ENCODE peak calls at places on chromosome 20, in four cellular contexts. S, F, V and Y are unnamed samples. For H3K9me3 and H3K36me3, the result is how much of the 10 kb centered on the place peaks cover.

GRCh38 chr20:59839372-59839771 is 94.1 kb downstream of the SYCP2 start:
- DNase-seq in V (no peak), F (no peak), S (no peak), Y (no peak)

GRCh38 chr20:59690976-59691375 is 86.6 kb downstream of the PHACTR3 start:
- DNase-seq in S (no peak), F (no peak), V (no peak), Y (no peak)

GRCh38 chr20:1187605-1188171 is 2.9 kb upstream of the TMEM74B start:
- DNase-seq in S (no peak), F (peak), V (no peak), Y (no peak)

GRCh38 chr20:49483706-49484101 is 1.2 kb upstream of the KCNB1 start:
- DNase-seq in S (no peak), F (no peak), V (peak), Y (no peak)

GRCh38 chr20:63739129-63740069 is at the start of gene SLC2A4RG:
- DNase-seq in S (peak), F (peak), V (peak), Y (peak)

GRCh38 chr20:64083380-64084208 is 604 bp downstream of the LKAAEAR1 start:
- DNase-seq in F (no peak), S (peak), V (peak), Y (peak)

GRCh38 chr20:20820104-20820503 is 107.7 kb upstream of the RALGAPA2 start:
- DNase-seq in V (peak), F (peak), S (no peak), Y (no peak)

GRCh38 chr20:59308493-59309201 is 8.2 kb downstream of the EDN3 start:
- DNase-seq in V (peak), S (no peak), F (peak), Y (no peak)

GRCh38 chr20:62252342-62252966 is 14.1 kb downstream of the OSBPL2 start:
- DNase-seq in V (no peak), F (peak), S (no peak), Y (no peak)

GRCh38 chr20:23270427-23270911 is 80.1 kb upstream of the NXT1 start:
- DNase-seq in V (no peak), S (no peak), F (no peak), Y (no peak)

GRCh38 chr20:48284837-48285236 is 499.6 kb upstream of the SULF2 start:
- DNase-seq in F (no peak), V (no peak), S (no peak), Y (no peak)

GRCh38 chr20:39568090-39568489 is 605.9 kb downstream of the DHX35 start:
- DNase-seq in V (no peak), S (no peak), F (no peak), Y (no peak)

GRCh38 chr20:59235226-59235625 is 65.2 kb upstream of the EDN3 start:
- DNase-seq in V (no peak), F (no peak), S (no peak), Y (no peak)

GRCh38 chr20:5596401-5597193 is 153.6 kb upstream of the SHLD1 start:
- DNase-seq in V (no peak), S (no peak), F (no peak), Y (no peak)

GRCh38 chr20:39897058-39897457 is 792.0 kb downstream of the MAFB start:
- DNase-seq in V (no peak), S (no peak), F (no peak), Y (no peak)

DNA sequence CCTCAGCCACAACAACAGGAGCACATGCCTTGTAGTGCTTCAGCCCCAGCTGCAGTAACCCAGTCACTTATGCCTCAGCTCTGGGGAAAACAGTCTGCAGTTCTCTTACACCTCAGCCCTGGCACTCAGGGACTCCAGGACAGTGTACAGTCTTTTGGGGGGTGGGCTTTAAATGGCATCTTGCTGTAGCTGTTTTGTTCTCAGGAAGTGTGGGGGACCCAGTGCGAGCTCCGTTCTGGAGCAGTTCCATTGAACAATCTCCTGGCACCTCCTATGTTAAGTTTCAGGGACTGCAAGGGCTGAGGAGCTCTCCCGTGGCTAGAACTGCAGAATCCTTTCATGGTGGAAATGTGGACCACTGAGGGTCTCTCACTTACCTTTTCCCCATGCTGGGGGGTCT is 55.2 kb downstream of the PLCG1 start:
- DNase-seq in F (no peak), S (no peak), V (no peak), Y (no peak)
- H3K9me3 ChIP-seq in F (under half), S (under half), V (under half), Y (under half)

GRCh38 chr20:4549711-4550259 is 171.9 kb upstream of the PRND start:
- DNase-seq in V (no peak), F (no peak), S (no peak), Y (no peak)
- H3K36me3 ChIP-seq in V (under half), F (under half), S (under half), Y (under half)

GRCh38 chr20:29298271-29298590 is 1959.2 kb upstream of the DEFB115 start:
- DNase-seq in V (no peak), S (no peak), F (no peak), Y (no peak)

GRCh38 chr20:29298759-29299613 is 1958.5 kb upstream of the DEFB115 start:
- DNase-seq in S (no peak), V (no peak), F (no peak), Y (no peak)

GRCh38 chr20:29297411-29298270 is 1959.8 kb upstream of the DEFB115 start:
- DNase-seq in F (no peak), V (no peak), S (no peak), Y (no peak)

GRCh38 chr20:29299811-29300578 is 1957.5 kb upstream of the DEFB115 start:
- DNase-seq in S (no peak), F (no peak), V (no peak), Y (no peak)

DNA sequence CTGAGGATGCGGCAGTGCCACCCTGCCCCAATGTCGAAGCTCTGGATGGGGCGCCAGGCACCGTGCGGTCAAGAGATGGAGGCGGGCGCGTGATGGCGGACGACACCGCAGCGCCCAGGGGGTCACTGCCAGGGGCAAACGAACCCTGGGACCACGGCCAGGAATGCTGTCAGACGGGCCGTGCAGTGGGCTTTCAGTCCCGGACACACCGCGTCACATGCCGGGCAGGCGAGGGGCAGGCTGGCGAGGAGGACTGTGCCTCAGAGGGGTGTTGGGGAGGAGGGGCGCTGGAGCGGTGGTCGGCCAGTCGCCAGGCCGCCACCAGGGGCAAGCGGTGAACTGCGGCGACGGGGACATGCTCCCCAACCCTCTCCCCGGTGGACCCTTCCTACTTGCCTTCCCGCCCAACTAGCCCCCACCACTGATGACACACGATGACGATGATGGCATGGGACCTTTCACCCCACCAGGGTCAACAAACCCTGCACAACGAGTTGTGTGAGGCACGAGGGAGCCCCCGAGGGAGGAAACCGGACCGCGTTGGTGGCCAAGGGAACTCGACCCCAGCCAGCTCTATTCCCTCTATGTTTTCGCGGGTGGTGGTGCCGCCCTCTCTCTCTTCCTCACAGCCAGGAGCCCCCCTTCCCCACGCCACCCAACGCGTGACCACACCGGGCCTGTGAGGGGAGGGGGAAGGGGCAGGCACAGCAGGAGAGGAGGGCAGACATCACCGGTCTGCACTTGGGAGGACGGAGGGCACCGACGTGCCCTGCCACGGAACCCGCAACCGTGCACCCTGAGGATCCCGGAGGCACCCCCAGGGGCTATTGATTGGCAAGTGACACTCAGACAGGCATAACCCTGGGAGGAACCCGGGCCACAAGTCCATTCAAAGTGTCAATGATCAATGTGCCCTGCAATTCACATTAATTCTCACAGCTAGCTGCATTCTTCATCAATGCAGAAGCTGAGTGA is 1960.9 kb upstream of the DEFB115 start:
- DNase-seq in V (no peak), S (no peak), F (no peak), Y (no peak)
- H3K9me3 ChIP-seq in V (under half), S (half or more), F (under half), Y (under half)

GRCh38 chr20:2507875-2508630 is 662 bp downstream of the ZNF343 start:
- DNase-seq in V (no peak), F (peak), S (peak), Y (no peak)

GRCh38 chr20:2509468-2509781 is 710 bp upstream of the ZNF343 start:
- DNase-seq in V (no peak), F (no peak), S (no peak), Y (no peak)

GRCh38 chr20:2507464-2507863 is 1.3 kb downstream of the ZNF343 start:
- DNase-seq in S (no peak), V (no peak), F (no peak), Y (no peak)

GRCh38 chr20:2509794-2510193 is 1.1 kb upstream of the ZNF343 start:
- DNase-seq in V (no peak), S (no peak), F (no peak), Y (no peak)

DNA sequence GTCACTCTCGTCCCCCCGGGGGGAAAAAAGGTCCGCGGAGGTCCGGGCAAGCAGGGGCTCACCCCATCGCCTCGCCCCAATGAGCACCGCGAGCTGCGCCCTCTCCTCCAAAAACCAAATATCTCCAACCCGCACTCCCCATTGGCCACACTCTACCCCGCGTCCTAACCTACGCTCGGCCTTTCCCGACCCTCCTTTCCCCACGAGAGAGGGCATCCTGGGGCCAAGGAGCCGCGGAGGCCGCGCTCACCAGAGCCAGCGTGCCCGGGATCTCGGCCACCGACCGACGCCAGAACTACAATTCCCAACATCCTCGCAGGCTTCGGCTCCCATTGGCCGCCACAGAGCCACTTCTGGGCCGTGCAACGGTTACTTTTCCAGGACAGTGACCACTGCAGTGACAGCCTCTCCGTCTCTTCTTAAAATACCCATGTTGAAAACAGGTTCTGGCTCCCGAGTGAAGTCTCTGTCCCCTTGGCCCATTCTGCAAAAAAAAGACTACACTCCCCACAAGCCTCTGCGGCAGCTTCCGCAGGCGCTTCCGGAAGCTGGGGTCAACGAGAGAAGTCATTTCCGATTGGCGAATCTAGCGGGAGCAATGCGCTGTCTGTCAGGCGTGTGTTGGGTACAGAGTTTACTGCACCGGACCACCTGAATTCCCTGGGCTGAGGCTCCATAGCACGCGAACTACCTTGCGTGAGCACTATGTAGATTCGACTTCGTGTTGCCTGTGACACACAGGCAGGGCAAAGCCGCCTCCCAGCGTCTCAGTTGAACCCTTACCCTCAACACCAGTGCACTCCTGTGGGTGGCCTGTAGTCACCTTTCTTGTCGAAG is at the start of gene ZNF343:
- DNase-seq in V (peak), S (peak), F (peak), Y (peak)
- H3K36me3 ChIP-seq in V (under half), S (under half), F (under half), Y (under half)

DNA sequence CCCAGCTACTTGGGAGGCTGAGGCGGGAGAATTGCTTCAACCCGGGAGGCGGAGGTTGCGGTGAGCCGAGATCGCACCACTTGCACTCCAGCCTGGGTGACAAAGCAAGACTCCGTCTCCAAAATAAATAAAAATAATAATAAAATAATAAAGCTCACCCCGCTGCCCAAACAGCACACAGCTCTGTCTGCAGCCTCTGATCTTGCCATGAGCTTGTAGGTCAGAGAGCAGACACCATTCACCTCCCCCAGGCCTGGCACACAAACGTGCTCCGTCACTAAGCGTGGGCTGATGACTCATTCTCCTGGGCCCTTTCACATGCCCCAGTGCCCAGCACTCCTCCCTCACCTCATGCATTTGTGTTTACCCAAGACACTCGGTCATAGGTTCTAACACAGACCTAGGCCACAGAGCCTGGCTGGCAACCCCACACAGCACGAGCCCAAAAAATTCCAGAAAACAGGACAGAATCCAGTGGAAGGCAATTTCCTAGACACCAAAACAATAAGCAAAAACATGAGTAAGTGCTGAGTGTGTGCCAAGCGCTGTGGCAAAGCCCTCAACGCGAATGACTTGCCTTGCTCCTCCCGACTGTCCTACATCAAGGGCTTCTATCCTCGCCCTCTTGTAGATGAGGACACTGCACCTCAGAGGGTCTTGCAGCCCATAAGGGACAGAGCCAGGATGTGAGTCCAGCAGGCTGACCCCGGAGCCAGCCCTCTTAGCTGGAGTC is 18.0 kb downstream of the ATP9A start:
- DNase-seq in V (peak), F (peak), S (peak), Y (peak)
- H3K9me3 ChIP-seq in V (under half), F (under half), S (under half), Y (under half)

GRCh38 chr20:47223896-47224295 is 132.6 kb downstream of the ZMYND8 start:
- DNase-seq in F (no peak), S (no peak), V (no peak), Y (no peak)

GRCh38 chr20:47224300-47224791 is 132.2 kb downstream of the ZMYND8 start:
- DNase-seq in S (no peak), F (no peak), V (no peak), Y (no peak)

GRCh38 chr20:47222728-47223127 is 133.8 kb downstream of the ZMYND8 start:
- DNase-seq in F (no peak), V (no peak), S (no peak), Y (no peak)

GRCh38 chr20:47220161-47220582 is 136.3 kb downstream of the ZMYND8 start:
- DNase-seq in S (no peak), F (peak), V (peak), Y (no peak)

GRCh38 chr20:47221036-47221625 is 135.4 kb downstream of the ZMYND8 start:
- DNase-seq in S (no peak), F (no peak), V (no peak), Y (no peak)
- H3K36me3 ChIP-seq in S (under half), F (under half), V (half or more), Y (half or more)

GRCh38 chr20:17638835-17639407 is 43.1 kb downstream of the RRBP1 start:
- DNase-seq in S (no peak), F (no peak), V (no peak), Y (no peak)

GRCh38 chr20:17637985-17638640 is 43.9 kb downstream of the RRBP1 start:
- DNase-seq in S (no peak), V (no peak), F (no peak), Y (no peak)

GRCh38 chr20:17636523-17637412 is 45.3 kb downstream of the RRBP1 start:
- DNase-seq in F (no peak), V (peak), S (no peak), Y (no peak)

GRCh38 chr20:17635846-17636245 is 46.2 kb downstream of the RRBP1 start:
- DNase-seq in F (no peak), S (no peak), V (no peak), Y (no peak)

DNA sequence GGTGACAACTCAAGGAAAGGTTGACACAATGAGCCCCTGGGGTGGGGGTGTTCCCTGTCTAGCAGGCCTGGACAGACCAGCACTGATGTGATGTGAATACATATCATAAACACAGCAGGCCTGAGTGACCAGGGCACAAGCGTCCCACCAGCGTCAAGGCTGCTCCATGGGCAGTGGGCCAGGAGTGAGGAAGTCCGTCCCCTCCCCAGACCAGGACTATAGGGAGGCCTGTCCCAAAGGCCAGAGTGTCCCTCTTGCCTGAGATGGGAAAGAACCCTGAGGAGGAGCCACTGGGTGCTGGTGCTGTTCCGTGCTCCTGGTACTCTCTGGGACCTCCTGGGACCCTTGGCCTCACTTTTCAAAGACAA is 44.6 kb downstream of the RRBP1 start:
- DNase-seq in F (no peak), V (no peak), S (no peak), Y (no peak)
- H3K9me3 ChIP-seq in F (under half), V (under half), S (under half), Y (under half)